ENCODE peak calls at places on chromosomes 12 and 14, in seven cellular contexts. J, X, S, U, R, Q and H are unnamed samples.
A peak's percentile ranks its signal among the peaks of the same experiment; 100 is the strongest.

GRCh38 chr14:102785598-102785963 is 8.3 kb downstream of the TRAF3 start:
- DNase-seq in J (no peak), X (no peak), S (no peak), U (no peak), R (no peak), Q (no peak), H (no peak)

GRCh38 chr12:66379613-66380012 is 77.3 kb downstream of the HELB start:
- DNase-seq in J (no peak), X (no peak), S (no peak), U (no peak), R (no peak), Q (no peak), H (no peak)

GRCh38 chr12:80925237-80925636 is 12.5 kb downstream of the LIN7A start:
- DNase-seq in J (no peak), X (no peak), S (no peak), U (no peak), R (no peak), Q (no peak), H (no peak)

GRCh38 chr12:40587970-40588369 is 104.3 kb upstream of the CNTN1 start:
- DNase-seq in J (no peak), X (no peak), S (no peak), U (no peak), R (no peak), Q (no peak), H (no peak)

GRCh38 chr12:12845794-12846243 is 32.7 kb downstream of the DDX47 start:
- DNase-seq in J (no peak), X (no peak), S (no peak), U (no peak), R (no peak), Q (no peak), H (no peak)

GRCh38 chr12:57191410-57191809 is 25.2 kb upstream of the NXPH4 start:
- DNase-seq in J (no peak), X (no peak), S (no peak), U (no peak), R (no peak), Q (no peak), H (no peak)

GRCh38 chr14:76806446-76806845 is 6.2 kb downstream of the ANGEL1 start:
- DNase-seq in J (no peak), X (no peak), S (no peak), U (no peak), R (no peak), Q (no peak), H (no peak)

GRCh38 chr14:41498959-41499358 is 107.7 kb upstream of the LRFN5 start:
- DNase-seq in J (no peak), X (no peak), S (peak; percentile 4), U (no peak), R (no peak), Q (no peak), H (no peak)

GRCh38 chr14:91754819-91755218 is 22.9 kb upstream of the CATSPERB start:
- DNase-seq in J (no peak), X (no peak), S (no peak), U (no peak), R (no peak), Q (no peak), H (no peak)

GRCh38 chr14:80572666-80573065 is 361.4 kb upstream of the DIO2 start:
- DNase-seq in J (no peak), X (no peak), S (no peak), U (no peak), R (no peak), Q (no peak), H (no peak)

GRCh38 chr14:102323102-102323501 is 3.6 kb downstream of the ZNF839 start:
- DNase-seq in J (peak; percentile 37), X (peak; percentile 92), S (peak; percentile 84), U (peak; percentile 47), R (peak; percentile 85), Q (peak; percentile 63), H (no peak)

DNA sequence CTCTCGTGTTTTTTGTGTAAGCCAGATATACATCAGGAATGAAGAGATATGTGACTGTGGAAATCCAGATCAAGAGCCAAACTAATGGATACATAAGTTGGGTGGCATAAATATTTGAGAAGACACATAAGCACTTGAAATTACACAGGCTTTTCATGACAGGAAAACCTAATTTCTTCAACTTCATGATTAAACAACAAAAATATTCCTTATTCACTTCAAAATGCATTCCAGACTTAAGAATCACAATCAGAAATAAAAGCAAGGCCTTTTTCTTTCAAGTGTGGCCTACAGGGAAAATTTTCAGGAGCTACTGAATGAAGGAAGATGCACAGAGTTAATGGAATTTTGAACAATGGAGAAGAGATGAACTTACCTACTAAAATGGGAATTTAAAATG is 515.6 kb downstream of the FOXG1 start:
- DNase-seq in J (no peak), X (no peak), S (peak; percentile 2), U (no peak), R (no peak), Q (no peak), H (no peak)
- H3K9me3 ChIP-seq in J (no peaks in the 10 kb centered on the region), X (no peaks in the 10 kb centered on the region), S (no peaks in the 10 kb centered on the region), U (peaks cover 5% of the 10 kb centered on the region), R (no peaks in the 10 kb centered on the region), Q (no peaks in the 10 kb centered on the region), H (no peaks in the 10 kb centered on the region)

DNA sequence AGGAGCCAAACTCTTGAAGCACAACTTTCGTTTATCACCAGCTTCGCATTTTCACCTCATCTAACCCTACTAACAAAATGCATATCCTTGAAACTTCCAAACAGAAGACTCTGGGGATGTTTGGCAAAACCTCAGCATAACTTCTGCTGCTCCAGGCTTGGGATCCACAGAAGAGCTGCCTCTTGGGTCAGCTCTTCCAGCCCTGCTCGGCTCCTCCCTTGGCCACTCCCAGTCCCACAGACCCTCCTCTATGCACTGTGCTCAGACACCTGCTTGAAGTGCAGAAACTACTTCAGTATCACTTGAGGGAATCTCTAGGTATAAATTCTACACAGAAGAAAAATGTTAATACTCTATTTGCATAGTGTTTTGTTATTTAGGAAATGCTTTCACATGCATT is 110.0 kb upstream of the AMIGO2 start:
- DNase-seq in J (peak; percentile 14), X (no peak), S (no peak), U (no peak), R (no peak), Q (no peak), H (no peak)
- H3K9me3 ChIP-seq in J (no peaks in the 10 kb centered on the region), X (no peaks in the 10 kb centered on the region), S (no peaks in the 10 kb centered on the region), U (no peaks in the 10 kb centered on the region), R (no peaks in the 10 kb centered on the region), Q (no peaks in the 10 kb centered on the region), H (no peaks in the 10 kb centered on the region)

GRCh38 chr12:130710733-130711080 is 5.4 kb downstream of the RIMBP2 start:
- DNase-seq in J (no peak), X (no peak), S (no peak), U (no peak), R (no peak), Q (no peak), H (no peak)

GRCh38 chr12:130713581-130713991 is 2.5 kb downstream of the RIMBP2 start:
- DNase-seq in J (no peak), X (no peak), S (no peak), U (no peak), R (no peak), Q (no peak), H (no peak)

GRCh38 chr12:130711751-130712150 is 4.3 kb downstream of the RIMBP2 start:
- DNase-seq in J (no peak), X (no peak), S (no peak), U (no peak), R (no peak), Q (no peak), H (no peak)

GRCh38 chr12:130714091-130714590 is 2.0 kb downstream of the RIMBP2 start:
- DNase-seq in J (peak; percentile 15), X (no peak), S (no peak), U (no peak), R (no peak), Q (no peak), H (no peak)

DNA sequence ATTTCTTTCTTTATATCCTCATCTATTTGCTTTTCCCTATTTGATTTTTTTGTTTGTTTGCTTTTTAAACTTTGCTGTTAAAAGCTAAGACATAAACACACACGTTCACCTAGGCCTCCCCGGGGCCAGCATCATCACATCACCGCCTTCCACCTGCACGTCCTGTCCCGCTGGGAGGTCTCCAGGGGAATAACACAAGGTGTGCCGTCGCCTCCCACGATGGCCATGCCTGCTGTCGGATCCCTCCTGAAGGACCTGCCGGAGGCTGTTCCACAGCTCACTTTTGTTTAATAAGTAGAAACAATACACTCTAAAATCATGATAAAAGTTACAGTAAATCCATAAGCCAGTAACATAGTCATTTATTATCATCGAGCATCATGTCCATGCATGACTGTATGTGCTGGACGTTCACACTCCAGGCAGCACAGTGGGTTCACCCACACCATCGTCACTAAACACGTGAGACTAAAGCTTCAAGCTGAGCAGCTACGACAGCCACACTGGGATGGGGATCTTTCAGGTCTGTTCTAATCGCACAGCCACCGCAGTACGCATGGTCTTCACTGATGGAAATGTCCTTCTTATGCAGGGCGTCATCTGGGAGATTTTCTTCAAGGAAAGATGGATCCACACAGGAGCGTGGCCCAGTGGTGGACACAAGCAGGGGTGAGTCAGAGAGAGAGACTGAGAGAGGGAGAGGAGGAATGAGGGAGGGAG is 3.6 kb downstream of the RIMBP2 start:
- DNase-seq in J (no peak), X (no peak), S (no peak), U (no peak), R (no peak), Q (no peak), H (no peak)
- H3K9me3 ChIP-seq in J (no peaks in the 10 kb centered on the region), X (no peaks in the 10 kb centered on the region), S (no peaks in the 10 kb centered on the region), U (no peaks in the 10 kb centered on the region), R (peaks cover 3% of the 10 kb centered on the region), Q (no peaks in the 10 kb centered on the region), H (no peaks in the 10 kb centered on the region)

GRCh38 chr12:71243375-71243774 is 85.6 kb upstream of the TSPAN8 start:
- DNase-seq in J (peak; percentile 4), X (no peak), S (no peak), U (no peak), R (no peak), Q (no peak), H (no peak)
- H3K9me3 ChIP-seq in J (no peaks in the 10 kb centered on the region), X (no peaks in the 10 kb centered on the region), S (peaks cover 4% of the 10 kb centered on the region), U (peaks cover 5% of the 10 kb centered on the region), R (no peaks in the 10 kb centered on the region), Q (no peaks in the 10 kb centered on the region), H (no peaks in the 10 kb centered on the region)

GRCh38 chr12:106652510-106653015 is 69.8 kb downstream of the RFX4 start:
- DNase-seq in J (no peak), X (no peak), S (no peak), U (no peak), R (no peak), Q (peak; percentile 24), H (no peak)
- H3K9me3 ChIP-seq in J (no peaks in the 10 kb centered on the region), X (no peaks in the 10 kb centered on the region), S (no peaks in the 10 kb centered on the region), U (no peaks in the 10 kb centered on the region), R (no peaks in the 10 kb centered on the region), Q (no peaks in the 10 kb centered on the region), H (no peaks in the 10 kb centered on the region)